ENCODE peak calls at places on chromosomes 1 and 21, in four cellular contexts. T is left lung, F is ACHN, G is GM23338. J is an unnamed sample.

GRCh38 chr1:95582746-95583145 is 348.7 kb downstream of the RWDD3 start:
- DNase-seq in G (peak; percentile 53), T (no peak), F (no peak), J (no peak)

GRCh38 chr21:16194851-16195251 is 465.1 kb downstream of the USP25 start:
- DNase-seq in G (no peak), T (no peak), F (no peak), J (peak; percentile 38)

GRCh38 chr1:230459463-230459862 is 33.3 kb upstream of the PGBD5 start:
- DNase-seq in T (no peak), G (no peak), F (no peak), J (peak; percentile 59)

GRCh38 chr1:233621923-233622322 is 8.0 kb downstream of the KCNK1 start:
- DNase-seq in T (no peak), G (no peak), F (no peak), J (no peak)

GRCh38 chr1:116755036-116755435 is 806 bp downstream of the CD2 start:
- DNase-seq in T (no peak), G (no peak), F (no peak), J (no peak)

GRCh38 chr21:45078877-45079281 is 4.5 kb downstream of the ADARB1 start:
- DNase-seq in T (no peak), F (no peak), G (no peak), J (peak; percentile 77)

GRCh38 chr1:162371611-162372010 is 5.0 kb downstream of the SPATA46 start:
- DNase-seq in G (no peak), F (no peak), T (no peak), J (peak; percentile 64)

GRCh38 chr1:171251042-171251740 is 2.9 kb downstream of the FMO1 start:
- DNase-seq in G (peak; percentile 72), T (peak; percentile 66), F (peak; percentile 33), J (peak; percentile 35)

GRCh38 chr1:206909167-206909882 is 12.1 kb downstream of the IL24 start:
- DNase-seq in G (peak; percentile 83), F (peak; percentile 27), T (peak; percentile 94), J (no peak)

GRCh38 chr1:200483491-200484143 is 73.8 kb upstream of the ZNF281 start:
- DNase-seq in F (peak; percentile 97), T (no peak), G (peak; percentile 42), J (peak; percentile 99)

GRCh38 chr1:42958488-42959317 is at the start of gene SLC2A1:
- DNase-seq in F (peak; percentile 92), T (peak; percentile 95), G (peak; percentile 96), J (peak; percentile 85)

GRCh38 chr1:44775930-44776748 is 799 bp downstream of the RPS8 start:
- DNase-seq in T (peak; percentile 89), G (no peak), F (no peak), J (peak; percentile 20)

GRCh38 chr1:54516249-54516920 is 31.6 kb upstream of the ACOT11 start:
- DNase-seq in G (no peak), T (no peak), F (no peak), J (peak; percentile 56)

J was measured in A172.